ENCODE peak calls at places on chromosomes 2 and 18, in ten cellular contexts. I is bronchial epithelial cell, X is A549, E is fibroblast of pulmonary artery, L is fibroblast of lung, J is psoas muscle, D is AG04450, M is hepatocyte, G is cardiac muscle cell, W is astrocyte of the spinal cord. A is an unnamed sample.

GRCh38 chr2:138029238-138029637 is 65.0 kb downstream of the HNMT start:
- DNase-seq in I (no peak), X (no peak), E (peak), L (peak), J (no peak), D (no peak), M (no peak), G (peak), W (peak), A (peak)

GRCh38 chr18:35610089-35610488 is 28.5 kb downstream of the GALNT1 start:
- DNase-seq in I (peak), X (peak), E (no peak), L (no peak), J (no peak), D (no peak), M (no peak), G (no peak), W (no peak), A (no peak)

GRCh38 chr2:1675633-1676032 is 68.7 kb downstream of the PXDN start:
- DNase-seq in I (peak), X (peak), E (peak), L (peak), J (peak), D (peak), M (no peak), G (peak), W (peak), A (peak)

GRCh38 chr2:111975819-111976218 is 77.4 kb downstream of the MERTK start:
- DNase-seq in I (peak), X (no peak), E (no peak), L (no peak), J (no peak), D (no peak), M (no peak), G (no peak), W (no peak), A (no peak)

GRCh38 chr2:61535449-61535848 is 2.7 kb downstream of the XPO1 start:
- DNase-seq in I (peak), X (no peak), E (no peak), L (peak), J (no peak), D (no peak), M (no peak), G (no peak), W (peak), A (no peak)

GRCh38 chr2:3413642-3414041 is 34.1 kb downstream of the TRAPPC12 start:
- DNase-seq in I (no peak), X (no peak), E (no peak), L (no peak), J (no peak), D (no peak), M (no peak), G (no peak), W (no peak), A (no peak)

GRCh38 chr2:875687-876615 is 74.7 kb upstream of the SNTG2 start:
- DNase-seq in I (no peak), X (no peak), E (no peak), L (no peak), J (no peak), D (no peak), M (no peak), G (no peak), W (no peak), A (no peak)

GRCh38 chr2:209960676-209961630 is 41.5 kb upstream of the RPE start:
- DNase-seq in I (peak), X (peak), E (peak), L (peak), J (no peak), D (no peak), M (peak), G (peak), W (peak), A (peak)

GRCh38 chr2:106085441-106085911 is 108.6 kb downstream of the UXS1 start:
- DNase-seq in I (peak), X (peak), E (peak), L (peak), J (no peak), D (peak), M (peak), G (peak), W (peak), A (no peak)

GRCh38 chr2:149858916-149859634 is 271.5 kb upstream of the MMADHC start:
- DNase-seq in I (peak), X (peak), E (peak), L (peak), J (no peak), D (no peak), M (no peak), G (peak), W (peak), A (no peak)

GRCh38 chr18:29157905-29158304 is 981.0 kb upstream of the CDH2 start:
- DNase-seq in I (no peak), X (no peak), E (no peak), L (no peak), J (no peak), D (no peak), M (no peak), G (no peak), W (peak), A (no peak)

DNA sequence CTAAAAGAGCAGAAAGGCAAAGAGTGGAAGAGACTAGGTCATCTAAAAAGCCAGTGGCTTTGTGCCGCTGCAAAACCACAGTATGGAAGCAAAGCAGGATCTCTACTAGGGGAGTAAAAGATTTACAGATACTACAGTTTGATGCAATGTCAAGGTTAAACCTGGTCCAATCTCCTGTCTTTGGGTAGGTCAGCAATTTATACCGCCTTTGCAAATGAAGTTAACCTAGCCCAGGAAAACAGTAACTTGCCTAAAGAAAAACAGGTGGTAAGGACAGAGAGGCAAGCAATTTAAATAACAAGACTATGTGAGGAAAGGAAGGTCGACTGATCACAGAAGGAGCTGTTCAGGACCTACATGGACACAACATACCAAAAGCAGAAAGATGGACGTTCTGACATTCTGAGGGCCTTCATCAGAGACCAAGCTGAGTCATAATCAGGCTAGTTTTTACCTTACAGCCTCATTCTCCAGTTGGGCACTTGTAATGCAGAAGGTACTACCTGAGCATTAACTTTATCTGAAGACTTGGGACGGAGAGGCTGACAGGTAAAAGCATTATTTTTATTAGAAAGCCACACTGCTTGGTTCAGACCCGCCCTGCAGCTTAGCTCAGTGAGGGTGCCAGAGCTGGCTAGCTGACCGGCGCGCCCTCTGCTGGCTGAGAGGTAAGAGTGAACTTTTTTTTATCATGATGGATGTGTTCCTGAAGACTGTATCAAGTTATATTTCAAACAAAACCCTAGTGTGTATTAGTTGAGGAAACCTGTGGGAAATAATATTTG is 15.9 kb downstream of the CDKL4 start:
- DNase-seq in I (peak), X (peak), E (peak), L (peak), J (peak), D (peak), M (peak), G (peak), W (peak), A (peak)
- H3K4me3 ChIP-seq in I (no peak), X (no peak), E (peak), L (no peak), J (peak), D (no peak), M (no peak), G (peak), W (peak), A (peak)

GRCh38 chr2:96913117-96913397 is 43.2 kb upstream of the SEMA4C start:
- DNase-seq in I (no peak), X (no peak), E (no peak), L (no peak), J (no peak), D (no peak), M (no peak), G (no peak), W (no peak), A (no peak)

GRCh38 chr2:96909651-96910050 is 39.8 kb upstream of the SEMA4C start:
- DNase-seq in I (no peak), X (no peak), E (no peak), L (no peak), J (no peak), D (no peak), M (no peak), G (no peak), W (no peak), A (no peak)

GRCh38 chr2:96914332-96914731 is 44.5 kb upstream of the SEMA4C start:
- DNase-seq in I (peak), X (no peak), E (peak), L (peak), J (no peak), D (no peak), M (no peak), G (peak), W (no peak), A (no peak)

GRCh38 chr2:96913398-96914202 is 43.7 kb upstream of the SEMA4C start:
- DNase-seq in I (no peak), X (no peak), E (no peak), L (no peak), J (no peak), D (no peak), M (no peak), G (no peak), W (no peak), A (no peak)

GRCh38 chr2:96912356-96913116 is 42.7 kb upstream of the SEMA4C start:
- DNase-seq in I (no peak), X (no peak), E (no peak), L (no peak), J (no peak), D (no peak), M (no peak), G (no peak), W (no peak), A (no peak)
- TF ChIP-seq CTCF in I (no peak), X (no peak), E (no peak), L (no peak), J (no peak), D (no peak), M (no peak), G (no peak), W (no peak), A (no peak)

GRCh38 chr2:203858176-203858575 is 9.4 kb upstream of the CTLA4 start:
- DNase-seq in I (no peak), X (no peak), E (no peak), L (no peak), J (no peak), D (no peak), M (no peak), G (no peak), W (no peak), A (no peak)
- H3K4me3 ChIP-seq in I (no peak), X (no peak), E (no peak), L (no peak), J (no peak), D (no peak), M (no peak), G (no peak), W (no peak), A (no peak)

DNA sequence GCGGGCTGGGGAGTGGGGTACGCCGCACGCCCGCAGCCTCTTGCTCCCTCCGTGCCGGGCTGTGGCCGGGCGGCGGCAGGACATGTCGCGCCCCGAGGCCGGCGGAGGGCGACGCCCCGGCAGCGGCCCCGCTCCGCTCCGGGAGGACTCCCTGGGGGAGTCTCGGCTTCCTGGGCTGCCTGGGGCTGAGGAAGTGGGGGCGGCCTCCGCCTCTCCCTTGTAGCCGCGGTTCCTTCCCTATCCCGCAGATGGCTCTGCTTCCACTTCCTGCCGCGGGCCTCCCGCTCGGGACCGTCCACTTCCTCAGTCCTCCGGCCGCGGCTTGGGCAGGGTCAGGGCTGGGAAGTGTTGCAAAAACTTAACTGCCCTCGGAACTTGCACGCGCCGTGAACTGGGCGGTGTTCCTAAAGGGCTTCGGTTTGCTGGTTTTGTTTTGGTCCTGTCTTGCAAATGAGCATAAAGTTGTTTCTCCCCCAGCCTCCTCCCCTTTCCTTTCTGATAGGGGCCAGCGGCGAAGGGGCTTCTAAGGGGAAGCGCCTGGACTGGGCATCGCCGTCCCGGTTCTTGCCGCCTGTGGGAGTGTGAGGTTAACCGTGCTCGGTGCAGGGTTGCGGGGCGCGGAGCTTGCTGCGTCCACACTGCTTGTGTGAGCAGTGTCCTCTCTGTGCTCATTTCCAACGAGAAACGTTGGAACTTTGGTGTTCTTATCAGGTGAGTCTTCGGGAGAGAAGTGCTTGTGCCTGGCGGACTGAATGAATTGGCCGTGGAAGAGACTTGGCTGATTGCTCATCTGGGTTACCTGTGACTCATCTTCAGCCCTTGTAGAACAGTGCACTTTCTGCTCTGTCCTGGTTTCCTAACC is 600 bp downstream of the RALB start:
- DNase-seq in I (peak), X (peak), E (peak), L (peak), J (peak), D (peak), M (peak), G (peak), W (peak), A (peak)
- TF ChIP-seq CTCF in I (peak), X (peak), E (peak), L (peak), J (peak), D (peak), M (peak), G (peak), W (peak), A (peak)

DNA sequence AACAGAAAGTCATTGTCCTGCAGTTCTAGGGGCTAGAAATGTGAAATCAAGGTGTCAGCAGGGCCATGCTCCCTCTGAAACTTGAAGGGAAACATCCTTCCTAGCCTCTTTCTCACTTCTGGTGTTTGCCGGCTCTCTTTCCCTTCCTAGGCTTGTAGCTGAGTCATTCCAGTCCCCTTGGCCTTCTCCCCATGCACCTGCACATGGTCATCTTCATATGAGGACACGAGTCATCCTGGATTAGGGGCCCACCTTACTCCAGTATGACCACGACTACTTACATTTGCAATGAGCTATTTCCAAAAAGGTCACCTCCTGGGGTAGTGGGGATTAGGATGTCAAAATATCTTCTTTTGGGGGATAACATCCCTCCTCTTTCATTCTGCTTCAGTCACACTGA is 168.5 kb upstream of the CXCR4 start:
- DNase-seq in I (no peak), X (no peak), E (no peak), L (no peak), J (no peak), D (no peak), M (no peak), G (no peak), W (no peak), A (no peak)
- H3K4me3 ChIP-seq in I (no peak), X (no peak), E (no peak), L (no peak), J (no peak), D (no peak), M (no peak), G (no peak), W (no peak), A (no peak)